ENCODE peak calls at places on chromosomes 1 and 21, in ten cellular contexts. G is mammary epithelial cell; T is AG09319; I is HCT116; C is activated effector memory CD4-positive, alpha-beta T cell treated with anti-CD3 and anti-CD28 coated beads, Interleukin-2, amount 50 U/mL, for 16 hours; M is epithelial cell of esophagus; P is D341Med; O is PC-3; E is activated T-cell treated with anti-CD3 and anti-CD28 coated beads for 48 hours; J is stimulated activated CD4-positive, alpha-beta T cell treated with anti-CD3 and anti-CD28 coated beads, Interleukin-2, amount 100 ng/mL, for 48 hours. X is an unnamed sample.

GRCh38 chr1:7384679-7385078 is 386.4 kb upstream of the VAMP3 start:
- DNase-seq in G (no peak), T (no peak), I (no peak), C (no peak), M (no peak), P (peak), O (no peak), E (no peak), J (no peak), X (no peak)

GRCh38 chr1:228190182-228190581 is 17.7 kb upstream of the OBSCN start:
- DNase-seq in G (no peak), T (no peak), I (no peak), C (peak), M (no peak), P (no peak), O (no peak), E (no peak), J (no peak), X (no peak)

GRCh38 chr1:50603274-50604271 is 180.3 kb upstream of the DMRTA2 start:
- DNase-seq in G (peak), T (no peak), I (peak), C (no peak), M (peak), P (no peak), O (peak), E (no peak), J (no peak), X (no peak)

GRCh38 chr1:83725735-83726360 is 273.1 kb downstream of the TTLL7 start:
- DNase-seq in G (no peak), T (no peak), I (no peak), C (no peak), M (no peak), P (no peak), O (no peak), E (no peak), J (no peak), X (no peak)

GRCh38 chr1:78586572-78586971 is 33.7 kb upstream of the IFI44L start:
- DNase-seq in G (peak), T (no peak), I (no peak), C (no peak), M (peak), P (no peak), O (peak), E (no peak), J (no peak), X (no peak)

GRCh38 chr1:30919025-30919881 is 10.7 kb upstream of the SDC3 start:
- DNase-seq in G (peak), T (no peak), I (no peak), C (no peak), M (peak), P (no peak), O (peak), E (no peak), J (no peak), X (peak)

GRCh38 chr1:105544475-105544874 is 1512.0 kb upstream of the PRMT6 start:
- DNase-seq in G (peak), T (no peak), I (no peak), C (no peak), M (peak), P (no peak), O (peak), E (no peak), J (no peak), X (no peak)

GRCh38 chr1:11804666-11805453 is 904 bp downstream of the MTHFR start:
- DNase-seq in G (peak), T (no peak), I (no peak), C (peak), M (peak), P (peak), O (peak), E (peak), J (no peak), X (no peak)

GRCh38 chr1:203299180-203299579 is 6.1 kb upstream of the BTG2 start:
- DNase-seq in G (no peak), T (no peak), I (no peak), C (no peak), M (no peak), P (no peak), O (no peak), E (no peak), J (no peak), X (no peak)

GRCh38 chr21:29343517-29343916 is 44.8 kb downstream of the BACH1 start:
- DNase-seq in G (no peak), T (peak), I (no peak), C (no peak), M (no peak), P (no peak), O (no peak), E (no peak), J (no peak), X (no peak)

GRCh38 chr1:8631163-8631562 is 186.3 kb downstream of the RERE start:
- DNase-seq in G (no peak), T (no peak), I (no peak), C (no peak), M (no peak), P (no peak), O (no peak), E (no peak), J (no peak), X (no peak)

GRCh38 chr1:211605613-211606326 is 26.8 kb upstream of the SLC30A1 start:
- DNase-seq in G (no peak), T (no peak), I (no peak), C (no peak), M (no peak), P (no peak), O (no peak), E (no peak), J (no peak), X (no peak)

GRCh38 chr1:182795563-182796228 is 6.1 kb downstream of the NPL start:
- DNase-seq in G (no peak), T (no peak), I (no peak), C (no peak), M (peak), P (no peak), O (no peak), E (no peak), J (no peak), X (no peak)

GRCh38 chr1:58927026-58927721 is 143.3 kb upstream of the JUN start:
- DNase-seq in G (peak), T (no peak), I (no peak), C (no peak), M (peak), P (no peak), O (no peak), E (no peak), J (no peak), X (no peak)

GRCh38 chr1:41347276-41347675 is 14.0 kb upstream of the FOXO6 start:
- DNase-seq in G (peak), T (no peak), I (no peak), C (no peak), M (peak), P (peak), O (peak), E (no peak), J (no peak), X (no peak)

GRCh38 chr1:233791750-233792149 is 112.7 kb upstream of the SLC35F3 start:
- DNase-seq in G (no peak), T (no peak), I (no peak), C (no peak), M (no peak), P (no peak), O (no peak), E (no peak), J (no peak), X (no peak)